ENCODE peak calls at places on chromosomes 13 and 19, in five cellular contexts. One of them, this sample, is unnamed.
A peak's percentile ranks its signal among the peaks of the same experiment; 100 is the strongest.

GRCh38 chr19:2121416-2122051 is 24.8 kb downstream of the IZUMO4 start:
- DNase-seq in AG04450: no peak
- DNase-seq in endothelial cell: no peak
- DNase-seq in sigmoid colon: no peak
- DNase-seq in upper lobe of right lung: no peak
- DNase-seq in this sample: no peak

GRCh38 chr13:65784088-65784816 is 1445.9 kb downstream of the PCDH9 start:
- DNase-seq in sigmoid colon: peak; percentile 55
- DNase-seq in upper lobe of right lung: no peak
- DNase-seq in endothelial cell: no peak
- DNase-seq in AG04450: no peak
- DNase-seq in this sample: no peak

GRCh38 chr13:21175656-21176194 is 627 bp downstream of the SKA3 start:
- DNase-seq in endothelial cell: no peak
- DNase-seq in upper lobe of right lung: no peak
- DNase-seq in AG04450: no peak
- DNase-seq in sigmoid colon: no peak
- DNase-seq in this sample: no peak

GRCh38 chr13:25910243-25910642 is 141.6 kb downstream of the SHISA2 start:
- DNase-seq in upper lobe of right lung: no peak
- DNase-seq in AG04450: no peak
- DNase-seq in sigmoid colon: no peak
- DNase-seq in endothelial cell: no peak
- DNase-seq in this sample: no peak

GRCh38 chr19:45657520-45658163 is 10.4 kb upstream of the GIPR start:
- DNase-seq in AG04450: no peak
- DNase-seq in endothelial cell: no peak
- DNase-seq in upper lobe of right lung: no peak
- DNase-seq in sigmoid colon: no peak
- DNase-seq in this sample: no peak

GRCh38 chr13:95195146-95195545 is 106.1 kb downstream of the ABCC4 start:
- DNase-seq in sigmoid colon: no peak
- DNase-seq in endothelial cell: no peak
- DNase-seq in AG04450: no peak
- DNase-seq in upper lobe of right lung: no peak
- DNase-seq in this sample: no peak

GRCh38 chr13:39297023-39297422 is 258.8 kb downstream of the NHLRC3 start:
- DNase-seq in endothelial cell: no peak
- DNase-seq in upper lobe of right lung: no peak
- DNase-seq in sigmoid colon: no peak
- DNase-seq in AG04450: no peak
- DNase-seq in this sample: no peak

GRCh38 chr13:110234532-110234931 is 72.4 kb downstream of the COL4A1 start:
- DNase-seq in sigmoid colon: no peak
- DNase-seq in endothelial cell: no peak
- DNase-seq in upper lobe of right lung: no peak
- DNase-seq in AG04450: no peak
- DNase-seq in this sample: no peak

GRCh38 chr13:37403776-37404497 is 194.6 kb downstream of the POSTN start:
- DNase-seq in AG04450: peak; percentile 73
- DNase-seq in sigmoid colon: no peak
- DNase-seq in endothelial cell: no peak
- DNase-seq in upper lobe of right lung: no peak
- DNase-seq in this sample: no peak

GRCh38 chr13:36769545-36769944 is 49.5 kb upstream of the RFXAP start:
- DNase-seq in AG04450: no peak
- DNase-seq in endothelial cell: no peak
- DNase-seq in upper lobe of right lung: no peak
- DNase-seq in sigmoid colon: no peak
- DNase-seq in this sample: no peak

GRCh38 chr19:35310331-35310730 is 18.4 kb downstream of the MAG start:
- DNase-seq in sigmoid colon: no peak
- DNase-seq in endothelial cell: no peak
- DNase-seq in AG04450: no peak
- DNase-seq in upper lobe of right lung: no peak
- DNase-seq in this sample: no peak

GRCh38 chr13:48446454-48446853 is 33.5 kb upstream of the LPAR6 start:
- DNase-seq in endothelial cell: no peak
- DNase-seq in sigmoid colon: no peak
- DNase-seq in AG04450: peak; percentile 39
- DNase-seq in upper lobe of right lung: no peak
- DNase-seq in this sample: no peak

GRCh38 chr19:5436101-5436947 is 18.9 kb upstream of the ZNRF4 start:
- DNase-seq in upper lobe of right lung: no peak
- DNase-seq in sigmoid colon: no peak
- DNase-seq in AG04450: peak; percentile 55
- DNase-seq in endothelial cell: peak; percentile 88
- DNase-seq in this sample: peak; percentile 52

GRCh38 chr13:22770891-22771290 is 409.9 kb upstream of the SGCG start:
- DNase-seq in AG04450: no peak
- DNase-seq in endothelial cell: no peak
- DNase-seq in sigmoid colon: no peak
- DNase-seq in upper lobe of right lung: no peak
- DNase-seq in this sample: no peak

GRCh38 chr19:55322495-55322894 is 2.6 kb downstream of the TMEM150B start:
- DNase-seq in AG04450: no peak
- DNase-seq in endothelial cell: no peak
- DNase-seq in sigmoid colon: no peak
- DNase-seq in upper lobe of right lung: no peak
- DNase-seq in this sample: no peak

GRCh38 chr13:30126903-30127428 is 180.4 kb downstream of the KATNAL1 start:
- DNase-seq in endothelial cell: no peak
- DNase-seq in upper lobe of right lung: no peak
- DNase-seq in AG04450: no peak
- DNase-seq in sigmoid colon: no peak
- DNase-seq in this sample: no peak

GRCh38 chr13:52850396-52851152 is 2.1 kb upstream of the PCDH8 start:
- DNase-seq in sigmoid colon: no peak
- DNase-seq in upper lobe of right lung: peak; percentile 87
- DNase-seq in endothelial cell: peak; percentile 91
- DNase-seq in AG04450: no peak
- DNase-seq in this sample: peak; percentile 85

GRCh38 chr19:4374451-4375163 is 25.7 kb downstream of the SH3GL1 start:
- DNase-seq in upper lobe of right lung: peak; percentile 83
- DNase-seq in endothelial cell: no peak
- DNase-seq in sigmoid colon: peak; percentile 93
- DNase-seq in AG04450: no peak
- DNase-seq in this sample: no peak

GRCh38 chr13:48121733-48122132 is 26.8 kb upstream of the MED4 start:
- DNase-seq in AG04450: no peak
- DNase-seq in upper lobe of right lung: no peak
- DNase-seq in sigmoid colon: no peak
- DNase-seq in endothelial cell: no peak
- DNase-seq in this sample: no peak

GRCh38 chr19:7540761-7541480 is 5.4 kb downstream of the PNPLA6 start:
- DNase-seq in sigmoid colon: no peak
- DNase-seq in upper lobe of right lung: peak; percentile 78
- DNase-seq in AG04450: no peak
- DNase-seq in endothelial cell: no peak
- DNase-seq in this sample: no peak

GRCh38 chr19:1312732-1313694 is 27.3 kb downstream of the EFNA2 start:
- DNase-seq in upper lobe of right lung: no peak
- DNase-seq in endothelial cell: no peak
- DNase-seq in AG04450: peak; percentile 16
- DNase-seq in sigmoid colon: no peak
- DNase-seq in this sample: no peak

GRCh38 chr19:30136591-30136990 is 194.6 kb downstream of the URI1 start:
- DNase-seq in AG04450: no peak
- DNase-seq in endothelial cell: no peak
- DNase-seq in sigmoid colon: no peak
- DNase-seq in upper lobe of right lung: no peak
- DNase-seq in this sample: no peak

GRCh38 chr19:15479391-15480345 is at the start of gene PGLYRP2:
- DNase-seq in endothelial cell: no peak
- DNase-seq in upper lobe of right lung: peak; percentile 81
- DNase-seq in sigmoid colon: no peak
- DNase-seq in AG04450: no peak
- DNase-seq in this sample: no peak

GRCh38 chr13:88345171-88345847 is 674.1 kb downstream of the SLITRK5 start:
- DNase-seq in upper lobe of right lung: no peak
- DNase-seq in sigmoid colon: no peak
- DNase-seq in AG04450: no peak
- DNase-seq in endothelial cell: no peak
- DNase-seq in this sample: no peak

GRCh38 chr13:52452470-52452869 is 2.0 kb upstream of the VPS36 start:
- DNase-seq in sigmoid colon: no peak
- DNase-seq in upper lobe of right lung: no peak
- DNase-seq in endothelial cell: no peak
- DNase-seq in AG04450: no peak
- DNase-seq in this sample: no peak

GRCh38 chr19:17391371-17392151 is 2.4 kb downstream of the CCDC194 start:
- DNase-seq in sigmoid colon: no peak
- DNase-seq in upper lobe of right lung: no peak
- DNase-seq in endothelial cell: no peak
- DNase-seq in AG04450: no peak
- DNase-seq in this sample: no peak

GRCh38 chr19:33840382-33840781 is 43.7 kb downstream of the KCTD15 start:
- DNase-seq in endothelial cell: no peak
- DNase-seq in upper lobe of right lung: peak; percentile 11
- DNase-seq in AG04450: no peak
- DNase-seq in sigmoid colon: no peak
- DNase-seq in this sample: no peak

GRCh38 chr19:38662508-38663155 is 15.2 kb downstream of the ACTN4 start:
- DNase-seq in endothelial cell: no peak
- DNase-seq in AG04450: no peak
- DNase-seq in upper lobe of right lung: no peak
- DNase-seq in sigmoid colon: no peak
- DNase-seq in this sample: no peak

GRCh38 chr19:17159466-17160393 is 55.4 kb upstream of the USE1 start:
- DNase-seq in sigmoid colon: no peak
- DNase-seq in upper lobe of right lung: no peak
- DNase-seq in endothelial cell: no peak
- DNase-seq in AG04450: no peak
- DNase-seq in this sample: no peak

GRCh38 chr13:111139874-111140561 is 24.9 kb downstream of the ARHGEF7 start:
- DNase-seq in sigmoid colon: no peak
- DNase-seq in endothelial cell: no peak
- DNase-seq in upper lobe of right lung: no peak
- DNase-seq in AG04450: no peak
- DNase-seq in this sample: no peak

GRCh38 chr13:113647351-113648217 is 10.4 kb downstream of the ATP4B start:
- DNase-seq in upper lobe of right lung: peak; percentile 96
- DNase-seq in endothelial cell: no peak
- DNase-seq in sigmoid colon: peak; percentile 95
- DNase-seq in AG04450: no peak
- DNase-seq in this sample: no peak

GRCh38 chr13:100089633-100090032 is 740 bp downstream of the PCCA start:
- DNase-seq in upper lobe of right lung: no peak
- DNase-seq in endothelial cell: no peak
- DNase-seq in AG04450: no peak
- DNase-seq in sigmoid colon: no peak
- DNase-seq in this sample: peak; percentile 45

GRCh38 chr13:23921451-23921888 is 24.2 kb upstream of the C1QTNF9B start:
- DNase-seq in upper lobe of right lung: no peak
- DNase-seq in endothelial cell: peak; percentile 38
- DNase-seq in AG04450: peak; percentile 6
- DNase-seq in sigmoid colon: no peak
- DNase-seq in this sample: peak; percentile 41

GRCh38 chr19:38264486-38265212 is at the start of gene SPINT2:
- DNase-seq in sigmoid colon: no peak
- DNase-seq in AG04450: no peak
- DNase-seq in upper lobe of right lung: no peak
- DNase-seq in endothelial cell: peak; percentile 67
- DNase-seq in this sample: peak; percentile 82

DNA sequence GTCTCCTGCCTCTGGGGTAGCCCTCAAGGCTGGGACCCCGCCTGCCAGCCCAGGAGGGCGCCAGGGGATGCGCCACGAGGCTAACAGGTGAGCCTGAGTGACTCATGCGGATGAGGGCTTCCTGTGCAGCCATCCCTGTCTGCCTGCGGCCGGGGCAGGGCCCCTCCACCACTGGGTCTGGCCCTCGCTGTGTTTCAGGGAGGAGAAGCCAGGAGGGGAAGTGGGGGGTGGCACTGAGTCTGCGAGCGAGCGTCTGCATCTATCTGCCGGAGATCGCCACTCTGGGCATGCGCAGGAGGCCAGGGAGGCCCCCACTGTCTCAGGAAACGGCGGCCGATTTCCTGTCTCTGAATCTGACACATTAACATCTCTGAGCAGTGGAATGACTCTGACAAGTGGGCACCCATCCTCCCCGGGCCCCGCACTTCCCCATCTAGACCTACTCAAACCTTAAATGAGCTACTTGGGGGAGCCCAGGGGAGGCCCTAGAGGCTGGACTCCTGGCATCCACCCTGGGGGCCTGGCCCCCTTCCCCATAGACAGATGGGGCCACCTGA is 19.7 kb downstream of the RFX1 start:
- DNase-seq in upper lobe of right lung: peak; percentile 92
- DNase-seq in AG04450: peak; percentile 52
- DNase-seq in sigmoid colon: peak; percentile 93
- DNase-seq in endothelial cell: peak; percentile 82
- DNase-seq in this sample: peak; percentile 99
- TF ChIP-seq CTCF in upper lobe of right lung: no peak
- TF ChIP-seq CTCF in AG04450: no peak
- TF ChIP-seq CTCF in sigmoid colon: no peak
- TF ChIP-seq CTCF in endothelial cell: no peak
- TF ChIP-seq CTCF in this sample: no peak

GRCh38 chr13:60013166-60013565 is 150.6 kb downstream of the DIAPH3 start:
- DNase-seq in endothelial cell: no peak
- DNase-seq in AG04450: no peak
- DNase-seq in upper lobe of right lung: no peak
- DNase-seq in sigmoid colon: no peak
- DNase-seq in this sample: no peak
- TF ChIP-seq CTCF in endothelial cell: no peak
- TF ChIP-seq CTCF in AG04450: no peak
- TF ChIP-seq CTCF in upper lobe of right lung: no peak
- TF ChIP-seq CTCF in sigmoid colon: no peak
- TF ChIP-seq CTCF in this sample: no peak

GRCh38 chr19:51777570-51778460 is 16.8 kb downstream of the FPR2 start:
- DNase-seq in AG04450: peak; percentile 63
- DNase-seq in upper lobe of right lung: peak; percentile 72
- DNase-seq in sigmoid colon: peak; percentile 87
- DNase-seq in endothelial cell: peak; percentile 58
- DNase-seq in this sample: peak; percentile 53
- TF ChIP-seq CTCF in AG04450: peak; percentile 76
- TF ChIP-seq CTCF in upper lobe of right lung: peak; percentile 78
- TF ChIP-seq CTCF in sigmoid colon: peak; percentile 59
- TF ChIP-seq CTCF in endothelial cell: peak; percentile 79
- TF ChIP-seq CTCF in this sample: peak; percentile 75

DNA sequence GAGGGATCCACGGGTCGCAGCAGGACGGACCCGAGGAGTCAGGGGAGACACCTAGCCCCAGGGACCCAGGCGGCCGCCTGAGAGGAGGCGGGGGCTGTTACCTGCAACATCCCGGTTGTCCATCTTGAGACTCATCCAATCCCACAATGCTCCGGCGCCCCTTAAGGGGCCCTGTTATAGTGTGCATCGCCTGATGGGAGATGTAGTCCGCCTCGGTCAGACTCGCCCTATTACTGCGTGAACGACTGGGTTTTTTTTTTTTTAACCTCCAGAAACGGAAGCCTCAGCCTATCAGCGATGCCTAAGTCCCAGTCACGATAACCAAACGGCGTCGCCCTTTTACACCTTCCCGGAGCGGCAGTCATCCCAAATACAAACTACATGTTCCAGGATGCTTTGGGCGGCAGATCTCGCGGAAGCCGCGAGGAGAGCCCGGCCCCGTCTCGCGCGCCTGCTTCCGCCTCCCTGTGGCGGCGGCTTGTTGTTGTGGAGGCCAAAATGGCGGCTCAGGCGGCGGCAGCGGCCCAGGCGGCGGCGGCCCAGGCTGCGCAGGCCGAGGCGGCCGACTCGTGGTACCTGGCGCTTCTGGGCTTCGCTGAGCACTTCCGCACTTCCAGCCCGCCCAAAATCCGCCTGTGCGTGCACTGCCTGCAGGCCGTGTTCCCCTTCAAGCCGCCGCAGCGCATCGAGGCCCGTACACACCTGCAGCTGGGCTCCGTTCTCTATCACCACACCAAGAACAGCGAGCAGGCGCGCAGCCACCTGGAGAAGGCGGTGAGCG is at the start of the genes MAU2 and SUGP1:
- DNase-seq in upper lobe of right lung: peak; percentile 94
- DNase-seq in AG04450: peak; percentile 74
- DNase-seq in sigmoid colon: peak; percentile 92
- DNase-seq in endothelial cell: peak; percentile 87
- DNase-seq in this sample: peak; percentile 97
- TF ChIP-seq CTCF in upper lobe of right lung: peak; percentile 47
- TF ChIP-seq CTCF in AG04450: peak; percentile 37
- TF ChIP-seq CTCF in sigmoid colon: peak; percentile 42
- TF ChIP-seq CTCF in endothelial cell: no peak
- TF ChIP-seq CTCF in this sample: peak; percentile 16

This sample was measured in GM13977.